ENCODE peak calls at places on chromosomes 2 and 18, in five cellular contexts. R, O, D, T and J are unnamed samples.

GRCh38 chr2:240134956-240135520 is 1.1 kb downstream of the COPS9 start:
- DNase-seq in R (no peak), O (no peak), D (no peak), T (no peak), J (no peak)

GRCh38 chr2:74037379-74037860 is 52.7 kb downstream of the TET3 start:
- DNase-seq in R (peak), O (peak), D (no peak), T (no peak), J (no peak)

GRCh38 chr2:102975996-102976636 is 214.3 kb downstream of the TMEM182 start:
- DNase-seq in R (peak), O (peak), D (no peak), T (no peak), J (peak)

GRCh38 chr2:186443851-186444250 is 42.2 kb upstream of the ZC3H15 start:
- DNase-seq in R (no peak), O (no peak), D (no peak), T (no peak), J (no peak)

GRCh38 chr18:31274915-31275314 is 43.0 kb upstream of the DSG1 start:
- DNase-seq in R (peak), O (no peak), D (no peak), T (peak), J (peak)

GRCh38 chr18:49874238-49874637 is 60.9 kb upstream of the ACAA2 start:
- DNase-seq in R (no peak), O (no peak), D (no peak), T (no peak), J (no peak)

GRCh38 chr2:43076676-43077075 is 149.7 kb downstream of the ZFP36L2 start:
- DNase-seq in R (no peak), O (no peak), D (no peak), T (no peak), J (no peak)

GRCh38 chr2:218238896-218239295 is 21.9 kb downstream of the ARPC2 start:
- DNase-seq in R (no peak), O (no peak), D (no peak), T (no peak), J (no peak)

GRCh38 chr2:231576465-231576864 is 16.2 kb upstream of the TEX44 start:
- DNase-seq in R (no peak), O (no peak), D (no peak), T (no peak), J (no peak)

GRCh38 chr2:42653908-42654445 is 85.5 kb downstream of the MTA3 start:
- DNase-seq in R (no peak), O (no peak), D (no peak), T (no peak), J (no peak)

GRCh38 chr2:181354626-181355025 is 102.6 kb upstream of the ITGA4 start:
- DNase-seq in R (no peak), O (peak), D (no peak), T (no peak), J (no peak)

GRCh38 chr2:221562226-221562625 is 9.9 kb downstream of the EPHA4 start:
- DNase-seq in R (no peak), O (no peak), D (no peak), T (no peak), J (no peak)

GRCh38 chr18:51621103-51621969 is 423.9 kb upstream of the MEX3C start:
- DNase-seq in R (peak), O (peak), D (no peak), T (no peak), J (peak)

GRCh38 chr2:124959582-124959981 is 934.5 kb downstream of the CNTNAP5 start:
- DNase-seq in R (no peak), O (no peak), D (no peak), T (no peak), J (no peak)

GRCh38 chr18:43587538-43588153 is 310.4 kb upstream of the SYT4 start:
- DNase-seq in R (peak), O (peak), D (no peak), T (no peak), J (no peak)

GRCh38 chr2:58991357-58991756 is 750.2 kb upstream of the FANCL start:
- DNase-seq in R (no peak), O (no peak), D (no peak), T (no peak), J (no peak)

GRCh38 chr2:51324028-51324427 is 292.1 kb upstream of the NRXN1 start:
- DNase-seq in R (no peak), O (no peak), D (no peak), T (no peak), J (no peak)

GRCh38 chr18:57803119-57803969 is at the start of gene ATP8B1:
- DNase-seq in R (peak), O (peak), D (no peak), T (peak), J (peak)

GRCh38 chr2:121080013-121080772 is 204.8 kb downstream of the TFCP2L1 start:
- DNase-seq in R (peak), O (peak), D (no peak), T (no peak), J (peak)

GRCh38 chr2:159873136-159873728 is 75.2 kb upstream of the CD302 start:
- DNase-seq in R (peak), O (no peak), D (no peak), T (no peak), J (no peak)

GRCh38 chr2:205704101-205704741 is 21.9 kb downstream of the NRP2 start:
- DNase-seq in R (no peak), O (no peak), D (no peak), T (no peak), J (peak)

GRCh38 chr2:43842866-43843226 is 4.1 kb downstream of the ABCG8 start:
- DNase-seq in R (no peak), O (no peak), D (no peak), T (no peak), J (no peak)

GRCh38 chr2:232485757-232486557 is 1.7 kb downstream of the ECEL1 start:
- DNase-seq in R (no peak), O (no peak), D (no peak), T (no peak), J (no peak)

DNA sequence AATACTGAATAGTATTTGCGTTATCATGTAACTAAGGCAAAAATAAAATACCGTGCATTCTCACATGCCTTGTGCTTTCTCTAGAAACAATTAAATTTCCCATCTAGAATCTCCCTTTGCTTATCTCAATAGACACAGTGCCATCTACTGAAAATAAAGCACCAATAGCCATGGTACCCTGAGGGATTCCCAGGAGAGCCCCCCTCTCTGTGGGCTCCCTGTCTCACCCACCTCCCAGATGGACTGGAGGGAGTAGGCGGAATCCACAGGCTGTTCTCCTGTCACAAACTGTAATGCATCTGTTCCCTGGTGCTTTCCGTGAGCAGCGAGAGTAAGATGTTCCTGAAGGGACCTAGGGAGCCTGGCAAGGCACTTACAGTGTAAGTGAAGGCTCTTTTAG is 112.4 kb upstream of the UPP2 start:
- DNase-seq in R (no peak), O (no peak), D (no peak), T (no peak), J (no peak)
- TF ChIP-seq CTCF in R (no peak), O (no peak), D (no peak), T (no peak), J (no peak)

DNA sequence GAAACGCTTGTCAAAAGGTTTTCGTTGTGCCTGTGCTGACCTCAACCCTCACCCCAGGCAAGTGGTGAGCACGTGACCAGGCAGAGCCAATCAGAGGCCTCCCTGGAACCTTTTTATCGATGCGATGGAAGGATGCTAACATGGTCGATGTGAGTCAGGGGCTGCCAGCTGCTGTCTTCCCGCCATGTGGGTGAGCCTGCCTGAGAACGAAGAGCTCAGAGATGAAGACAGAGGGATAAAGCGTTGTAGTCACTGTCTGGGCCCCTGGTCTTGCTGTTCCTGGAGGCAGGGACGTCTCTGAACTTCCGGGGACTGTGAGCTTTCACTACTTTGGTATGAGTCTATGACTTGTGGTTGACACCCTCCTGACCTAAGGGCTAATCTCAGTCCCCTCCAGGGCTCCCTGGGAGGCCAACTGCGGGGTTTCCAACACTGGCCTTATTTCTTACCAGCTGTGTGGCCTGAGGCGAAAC is 18.6 kb downstream of the DNMT3A start:
- DNase-seq in R (no peak), O (no peak), D (no peak), T (no peak), J (no peak)
- H3K4me3 ChIP-seq in R (no peak), O (no peak), D (no peak), T (no peak), J (no peak)

GRCh38 chr2:86396304-86396785 is 44.8 kb upstream of the KDM3A start:
- DNase-seq in R (peak), O (peak), D (no peak), T (no peak), J (peak)
- TF ChIP-seq CTCF in R (peak), O (peak), D (peak), T (peak), J (no peak)

DNA sequence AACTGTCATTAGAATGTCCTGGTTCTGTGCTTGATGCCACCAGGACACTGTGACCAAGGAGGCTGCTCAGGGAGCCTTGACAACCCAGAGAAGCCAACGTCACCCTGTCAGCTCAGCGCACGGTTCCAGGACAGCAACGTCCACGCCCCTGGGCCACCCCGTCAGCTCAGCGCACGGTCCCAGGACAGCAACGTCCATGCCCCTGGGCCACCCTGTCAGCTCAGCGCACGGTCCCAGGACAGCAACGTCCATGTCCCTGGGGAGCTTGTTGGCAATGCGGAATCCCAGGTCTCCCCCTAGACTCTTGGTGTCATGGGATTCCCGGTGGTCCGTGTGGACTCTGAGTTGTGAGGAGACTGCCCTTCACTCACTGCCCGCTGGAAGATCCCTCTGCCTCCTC is 51.0 kb upstream of the GALR1 start:
- DNase-seq in R (no peak), O (no peak), D (no peak), T (no peak), J (no peak)
- H3K4me3 ChIP-seq in R (no peak), O (no peak), D (no peak), T (no peak), J (no peak)